ENCODE peak calls at places on chromosome 1, in five cellular contexts. Y is A549, U is WTC11, F is HepG2, Q is GM12878. O is an unnamed sample.

GRCh38 chr1:210989949-210990348 is 144.0 kb downstream of the KCNH1 start:
- DNase-seq in F (no peak), Q (no peak), U (no peak), Y (no peak), O (no peak)

GRCh38 chr1:66386712-66387111 is 147.2 kb upstream of the SGIP1 start:
- DNase-seq in Q (no peak), Y (no peak), F (no peak), U (no peak), O (no peak)

GRCh38 chr1:236253918-236254637 is 27.7 kb downstream of the ERO1B start:
- DNase-seq in F (no peak), U (no peak), Q (no peak), Y (no peak), O (no peak)

GRCh38 chr1:1307261-1307907 is 346 bp downstream of the ACAP3 start:
- DNase-seq in F (no peak), Y (no peak), Q (no peak), U (no peak), O (peak; percentile 36)

GRCh38 chr1:24694380-24694843 is 50.8 kb upstream of the CLIC4 start:
- DNase-seq in U (no peak), Q (peak; percentile 79), F (no peak), Y (no peak), O (no peak)

GRCh38 chr1:28775121-28775942 is 36.6 kb upstream of the OPRD1 start:
- DNase-seq in Q (no peak), Y (no peak), F (no peak), U (peak; percentile 77), O (no peak)

GRCh38 chr1:42240964-42241755 is 76.6 kb upstream of the GUCA2A start:
- DNase-seq in F (no peak), Y (no peak), Q (no peak), U (no peak), O (no peak)

GRCh38 chr1:205983925-205984725 is 19.1 kb downstream of the RAB7B start:
- DNase-seq in Y (peak; percentile 57), U (peak; percentile 77), F (peak; percentile 80), Q (no peak), O (peak; percentile 72)

GRCh38 chr1:233244183-233244582 is 51.3 kb downstream of the PCNX2 start:
- DNase-seq in Y (peak; percentile 86), Q (no peak), F (peak; percentile 10), U (no peak), O (no peak)

GRCh38 chr1:17010601-17011438 is 908 bp downstream of the ATP13A2 start:
- DNase-seq in U (no peak), Y (no peak), F (no peak), Q (no peak), O (peak; percentile 62)

GRCh38 chr1:234408757-234409156 is 35.5 kb downstream of the COA6 start:
- DNase-seq in Q (no peak), Y (no peak), F (no peak), U (no peak), O (no peak)

GRCh38 chr1:33228935-33229487 is 27.3 kb upstream of the ZNF362 start:
- DNase-seq in F (no peak), Y (no peak), Q (no peak), U (no peak), O (no peak)

GRCh38 chr1:171965802-171966201 is 124.5 kb downstream of the DNM3 start:
- DNase-seq in Y (no peak), U (no peak), F (no peak), Q (no peak), O (no peak)

GRCh38 chr1:209413062-209413461 is 170.5 kb upstream of the CAMK1G start:
- DNase-seq in Y (no peak), U (no peak), F (no peak), Q (no peak), O (no peak)

GRCh38 chr1:246110343-246111219 is 396.5 kb downstream of the SMYD3 start:
- DNase-seq in Q (no peak), Y (peak; percentile 63), U (no peak), F (no peak), O (no peak)

GRCh38 chr1:10962483-10962882 is 50.0 kb upstream of the TARDBP start:
- DNase-seq in U (no peak), F (no peak), Q (no peak), Y (no peak), O (no peak)

GRCh38 chr1:50531027-50531426 is 107.8 kb upstream of the DMRTA2 start:
- DNase-seq in Y (no peak), U (no peak), Q (no peak), F (no peak), O (no peak)

GRCh38 chr1:53378932-53379661 is 51.2 kb upstream of the LRP8 start:
- DNase-seq in Y (no peak), Q (no peak), F (no peak), U (peak; percentile 5), O (no peak)

GRCh38 chr1:53604291-53604919 is 134.6 kb downstream of the GLIS1 start:
- DNase-seq in Q (no peak), Y (no peak), U (no peak), F (no peak), O (no peak)

GRCh38 chr1:95640746-95641145 is 406.7 kb downstream of the RWDD3 start:
- DNase-seq in F (peak; percentile 44), U (no peak), Q (no peak), Y (peak; percentile 2), O (no peak)

DNA sequence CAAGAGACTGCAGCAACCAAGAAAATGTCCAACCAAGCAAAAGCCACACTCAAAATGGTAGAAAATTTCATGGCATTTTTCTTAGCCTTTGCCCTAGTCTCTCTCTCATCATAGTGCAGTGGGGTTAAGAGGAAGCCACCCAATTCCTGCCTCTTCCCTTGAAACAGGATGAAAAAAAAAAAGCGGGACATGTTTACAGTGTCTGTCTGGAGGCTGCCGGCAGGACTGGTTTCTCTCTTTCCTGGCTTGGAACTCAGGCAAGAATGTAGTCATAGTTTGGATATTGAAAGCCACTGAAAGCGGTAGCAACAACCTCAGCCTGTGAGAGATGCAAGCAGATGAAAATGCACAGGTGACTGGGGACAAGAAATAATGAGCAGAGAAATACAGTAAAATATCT is 13.3 kb upstream of the TNFSF18 start:
- DNase-seq in F (no peak), Y (no peak), U (no peak), Q (no peak), O (no peak)
- TF ChIP-seq MAX in F (no peak), Y (no peak), U (no peak), Q (no peak), O (no peak)

GRCh38 chr1:224565611-224566406 is 50.3 kb upstream of the CNIH3 start:
- DNase-seq in Y (no peak), F (no peak), Q (no peak), U (no peak), O (no peak)
- TF ChIP-seq MAX in Y (no peak), F (no peak), Q (no peak), U (no peak), O (no peak)

DNA sequence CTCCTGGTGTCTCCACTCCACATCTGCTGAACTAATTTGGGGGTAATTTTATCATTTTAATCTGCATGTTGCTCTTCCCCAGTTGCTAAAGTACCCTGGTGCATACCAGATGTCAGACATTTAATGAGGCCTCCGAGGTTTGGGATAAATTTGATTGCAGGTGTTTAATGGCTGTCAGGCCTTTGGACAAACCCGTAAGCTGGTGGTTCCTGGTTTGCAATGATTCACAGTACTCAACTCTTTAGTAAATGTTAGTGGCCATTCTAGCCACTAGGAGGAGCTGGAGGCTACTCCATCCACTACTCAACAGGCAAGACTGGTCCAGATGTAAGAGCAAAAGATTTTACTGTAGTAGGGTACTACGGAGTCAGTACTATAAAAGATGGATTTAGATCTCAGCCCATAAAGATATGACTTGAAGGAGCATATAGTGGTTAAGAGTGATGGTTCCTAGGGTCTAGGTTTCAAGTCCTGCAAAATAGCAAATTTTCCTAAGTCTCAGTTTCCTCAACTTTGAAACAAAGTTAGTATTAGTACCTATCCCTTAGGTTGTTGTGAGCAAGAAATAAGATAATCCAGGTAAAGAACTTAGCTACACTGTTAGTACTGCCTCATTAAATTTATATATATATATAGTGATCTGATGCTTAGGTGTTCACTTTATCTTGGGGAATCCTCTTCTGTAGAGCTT is 132.8 kb downstream of the SNX7 start:
- DNase-seq in Y (peak; percentile 56), F (peak; percentile 42), Q (peak; percentile 15), U (peak; percentile 29), O (peak; percentile 70)
- TF ChIP-seq MAX in Y (no peak), F (no peak), Q (no peak), U (no peak), O (no peak)

GRCh38 chr1:15738416-15739113 is 2.5 kb downstream of the SLC25A34 start:
- DNase-seq in Q (no peak), U (no peak), F (no peak), Y (no peak), O (no peak)
- TF ChIP-seq MAX in Q (no peak), U (no peak), F (no peak), Y (no peak), O (no peak)